ENCODE peak calls at places on chromosomes 11 and 22, in four cellular contexts. L, D, P and A are unnamed samples.

GRCh38 chr11:46982797-46983452 is 46.4 kb downstream of the CSTPP1 start:
- DNase-seq in L (no peak), P (no peak), D (no peak), A (no peak)

GRCh38 chr22:27438271-27438980 is 363.1 kb downstream of the MN1 start:
- DNase-seq in L (peak), D (no peak), P (no peak), A (no peak)

GRCh38 chr11:78038697-78039313 is 15.7 kb upstream of the KCTD14 start:
- DNase-seq in D (no peak), L (no peak), P (peak), A (no peak)

GRCh38 chr11:78551066-78551465 is 23.6 kb downstream of the NARS2 start:
- DNase-seq in D (no peak), L (no peak), P (no peak), A (no peak)

GRCh38 chr11:2534131-2534956 is 89.5 kb downstream of the KCNQ1 start:
- DNase-seq in L (no peak), P (no peak), D (no peak), A (no peak)

GRCh38 chr22:42581762-42582716 is 28.3 kb downstream of the SERHL2 start:
- DNase-seq in L (peak), D (peak), P (peak), A (peak)

GRCh38 chr11:85316967-85317366 is 310.2 kb downstream of the DLG2 start:
- DNase-seq in D (no peak), L (no peak), P (no peak), A (no peak)

GRCh38 chr11:43278302-43278956 is 33.4 kb upstream of the API5 start:
- DNase-seq in P (peak), D (no peak), L (peak), A (peak)

GRCh38 chr22:44410396-44411056 is 87.5 kb downstream of the RTL6 start:
- DNase-seq in P (no peak), L (no peak), D (no peak), A (no peak)

GRCh38 chr22:32557424-32557823 is 82.8 kb downstream of the FBXO7 start:
- DNase-seq in P (no peak), D (no peak), L (no peak), A (no peak)

GRCh38 chr11:111441443-111441842 is 62.4 kb upstream of the POU2AF1 start:
- DNase-seq in D (no peak), P (no peak), L (no peak), A (no peak)

GRCh38 chr22:37282385-37282677 is at the start of gene CYTH4:
- DNase-seq in L (no peak), D (no peak), P (no peak), A (no peak)

GRCh38 chr11:102810943-102811528 is 13.1 kb upstream of the MMP1 start:
- DNase-seq in L (peak), D (no peak), P (peak), A (no peak)

GRCh38 chr11:86431258-86431657 is 56.6 kb downstream of the CCDC81 start:
- DNase-seq in P (no peak), D (no peak), L (no peak), A (no peak)

GRCh38 chr22:20887375-20887774 is 28.6 kb downstream of the SNAP29 start:
- DNase-seq in L (peak), D (peak), P (no peak), A (no peak)

GRCh38 chr11:116986521-116987105 is 111.6 kb downstream of the SIK3 start:
- DNase-seq in P (peak), L (no peak), D (no peak), A (no peak)

GRCh38 chr11:4095509-4096230 is 1.1 kb downstream of the RRM1 start:
- DNase-seq in P (peak), D (no peak), L (peak), A (no peak)

GRCh38 chr11:4092031-4092430 is 2.6 kb upstream of the RRM1 start:
- DNase-seq in L (no peak), P (no peak), D (no peak), A (no peak)

GRCh38 chr11:4098026-4098621 is 3.5 kb downstream of the RRM1 start:
- DNase-seq in D (no peak), L (no peak), P (no peak), A (no peak)

GRCh38 chr11:4093519-4094347 is 866 bp upstream of the RRM1 start:
- DNase-seq in D (peak), L (no peak), P (no peak), A (no peak)

DNA sequence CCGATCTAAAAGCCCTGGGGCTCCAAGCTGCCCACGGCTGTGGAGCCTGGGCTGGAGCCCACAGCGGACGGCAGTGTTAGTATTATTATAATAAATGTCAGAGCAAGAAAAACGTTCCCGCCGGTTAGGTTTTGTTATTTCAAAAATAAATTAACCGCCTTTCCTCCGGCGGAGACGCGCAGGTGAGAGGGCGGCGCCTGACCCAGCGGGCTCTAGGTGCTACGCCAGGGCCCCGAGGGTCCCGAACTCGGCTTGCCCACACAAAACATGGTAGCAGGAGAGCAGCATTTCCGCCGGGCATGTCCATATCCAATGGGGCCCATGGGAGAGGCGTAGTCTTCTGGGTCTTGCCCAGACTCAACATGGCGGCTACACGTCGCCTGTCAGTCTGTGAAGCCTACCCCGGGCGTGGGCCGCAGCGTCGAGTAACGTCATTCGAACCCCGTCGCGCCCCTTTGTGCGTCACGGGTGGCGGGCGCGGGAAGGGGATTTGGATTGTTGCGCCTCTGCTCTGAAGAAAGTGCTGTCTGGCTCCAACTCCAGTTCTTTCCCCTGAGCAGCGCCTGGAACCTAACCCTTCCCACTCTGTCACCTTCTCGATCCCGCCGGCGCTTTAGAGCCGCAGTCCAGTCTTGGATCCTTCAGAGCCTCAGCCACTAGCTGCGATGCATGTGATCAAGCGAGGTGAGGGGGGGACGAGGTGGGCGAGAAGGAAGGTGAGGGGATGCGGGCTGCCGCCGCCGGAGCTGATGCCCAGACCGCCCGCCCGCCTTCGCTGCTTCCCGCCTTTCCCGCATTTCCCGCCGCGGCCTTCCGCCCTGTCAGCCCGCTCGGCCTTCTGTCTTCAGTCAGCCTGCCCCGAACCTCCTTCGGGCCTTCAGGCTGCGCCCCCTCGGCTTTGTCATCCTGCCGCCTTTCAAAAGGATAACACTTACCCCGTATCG is at the start of gene RRM1:
- DNase-seq in L (peak), D (peak), P (peak), A (peak)
- TF ChIP-seq CTCF in L (no peak), D (no peak), P (peak), A (no peak)

GRCh38 chr22:24060375-24060788 is 49.3 kb downstream of the CABIN1 start:
- DNase-seq in L (no peak), P (no peak), D (no peak), A (no peak)
- TF ChIP-seq FOXJ3 in L (no peak), P (no peak), D (no peak), A (no peak)

DNA sequence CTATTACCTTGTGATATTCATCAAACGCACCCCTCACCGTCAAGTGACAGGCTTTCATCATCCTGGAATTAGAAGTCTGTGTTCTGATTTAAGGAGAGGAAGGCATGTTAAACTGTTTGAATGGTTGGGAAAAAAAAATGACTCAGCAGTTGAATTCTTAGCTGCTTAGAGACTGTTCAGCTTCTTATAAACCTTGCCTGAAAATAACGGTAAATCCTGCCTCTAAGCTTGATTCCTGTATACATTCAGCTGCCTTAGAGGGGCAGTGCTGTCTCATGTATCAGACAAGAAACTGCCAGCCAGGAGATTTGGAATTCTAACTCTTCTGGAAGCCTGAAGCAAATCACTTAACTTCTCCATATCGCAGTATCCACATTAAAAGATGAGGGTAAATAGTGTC is 437.4 kb downstream of the JRKL start:
- DNase-seq in D (no peak), L (peak), P (no peak), A (no peak)
- TF ChIP-seq CTCF in D (peak), L (peak), P (peak), A (no peak)

GRCh38 chr11:114261791-114262190 is 34.4 kb upstream of the NNMT start:
- DNase-seq in P (no peak), L (no peak), D (no peak), A (no peak)
- TF ChIP-seq FOXJ3 in P (no peak), L (no peak), D (no peak), A (no peak)

DNA sequence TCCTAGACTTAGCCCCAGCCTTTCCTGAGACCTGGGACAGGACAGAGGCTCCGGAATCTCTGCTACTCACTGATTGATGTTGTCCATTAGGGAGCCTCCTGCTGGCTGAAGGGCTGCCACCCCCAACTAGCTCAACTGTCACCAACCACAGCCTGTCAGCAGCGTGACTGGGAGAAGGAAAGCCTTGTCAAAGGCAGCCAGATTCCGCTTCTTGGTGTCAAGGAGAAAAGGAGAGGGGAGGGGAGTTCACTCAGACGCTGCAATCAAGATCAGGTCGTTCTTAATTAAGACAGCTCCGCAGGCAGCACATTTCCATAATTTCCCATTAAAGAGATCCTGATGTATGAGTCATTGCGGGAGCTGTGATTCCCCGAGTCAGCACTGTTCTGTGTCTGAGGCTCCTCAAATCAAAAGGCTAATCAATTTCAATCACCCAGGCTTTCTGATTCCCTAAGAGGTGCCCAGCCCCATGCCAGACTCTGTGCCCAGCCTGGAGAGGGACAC is 152.8 kb upstream of the ZBED5 start:
- DNase-seq in D (no peak), L (peak), P (peak), A (peak)
- TF ChIP-seq CTCF in D (peak), L (peak), P (peak), A (no peak)

GRCh38 chr11:8807544-8808225 is 103.3 kb upstream of the AKIP1 start:
- DNase-seq in D (no peak), L (no peak), P (no peak), A (no peak)
- TF ChIP-seq FOXJ3 in D (no peak), L (no peak), P (no peak), A (no peak)

DNA sequence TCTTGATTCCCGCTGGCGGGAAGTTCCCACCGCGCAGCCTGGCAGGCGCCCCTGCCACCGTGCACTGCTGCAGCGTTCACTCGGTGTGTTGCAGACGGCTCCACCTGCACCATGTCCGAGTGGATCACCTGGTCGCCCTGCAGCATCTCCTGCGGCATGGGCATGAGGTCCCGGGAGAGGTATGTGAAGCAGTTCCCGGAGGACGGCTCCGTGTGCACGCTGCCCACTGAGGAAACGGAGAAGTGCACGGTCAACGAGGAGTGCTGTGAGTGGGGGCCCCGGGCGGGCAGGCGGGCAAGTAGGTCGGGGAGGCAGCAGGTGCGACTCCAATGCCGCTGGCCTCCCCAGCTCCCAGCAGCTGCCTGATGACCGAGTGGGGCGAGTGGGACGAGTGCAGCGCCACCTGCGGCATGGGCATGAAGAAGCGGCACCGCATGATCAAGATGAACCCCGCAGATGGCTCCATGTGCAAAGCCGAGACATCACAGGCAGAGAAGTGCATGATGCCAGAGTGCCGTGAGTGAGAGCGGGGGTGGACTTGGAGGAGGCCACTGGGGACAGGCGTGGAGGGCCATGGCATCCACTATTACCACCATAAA is 99.7 kb downstream of the RRAS2 start:
- DNase-seq in L (no peak), P (no peak), D (no peak), A (peak)
- TF ChIP-seq CTCF in L (no peak), P (no peak), D (no peak), A (no peak)

DNA sequence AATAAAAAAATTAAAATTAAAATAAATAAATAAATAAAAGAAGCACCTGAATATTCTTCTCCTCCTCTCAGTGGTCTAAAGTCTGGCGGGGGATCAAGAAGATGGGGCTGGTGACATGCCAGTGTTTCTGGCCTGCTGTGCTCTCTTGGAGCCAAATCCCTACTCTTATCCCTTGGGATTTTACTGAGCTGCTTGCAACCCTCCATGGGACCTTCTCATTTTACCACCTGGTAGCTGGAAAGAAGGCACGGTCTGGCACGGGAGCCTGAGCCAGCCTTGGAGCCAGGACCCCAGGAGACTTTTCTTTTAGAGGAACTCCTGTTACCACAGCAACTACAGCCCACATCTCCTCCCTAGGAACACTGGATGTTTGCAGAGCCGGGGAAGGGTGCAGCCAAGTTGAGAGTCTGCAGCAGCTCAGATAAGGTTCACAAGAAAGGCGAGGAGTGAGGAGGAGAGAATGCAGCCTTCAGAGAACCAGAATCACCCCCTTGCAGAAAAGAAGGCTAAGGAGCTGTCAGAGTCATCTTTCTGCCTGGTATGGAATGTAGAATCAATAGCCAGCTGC is 21.4 kb downstream of the CD6 start:
- DNase-seq in P (no peak), D (no peak), L (no peak), A (no peak)
- TF ChIP-seq FOXJ3 in P (no peak), D (no peak), L (no peak), A (no peak)